ENCODE peak calls at places on chromosomes 5 and 9, in nine cellular contexts. One of them, this sample, is unnamed.

GRCh38 chr9:37730256-37730655 is 23.3 kb upstream of the TRMT10B start:
- DNase-seq in tibial nerve: no peak
- DNase-seq in heart left ventricle: no peak
- DNase-seq in H1: no peak
- DNase-seq in transverse colon: no peak
- DNase-seq in uterus: no peak
- DNase-seq in suprapubic skin: no peak
- DNase-seq in A549: no peak
- DNase-seq in HCT116: no peak
- DNase-seq in this sample: no peak

GRCh38 chr5:74801941-74802340 is 34.9 kb downstream of the NSA2 start:
- DNase-seq in tibial nerve: no peak
- DNase-seq in heart left ventricle: no peak
- DNase-seq in H1: no peak
- DNase-seq in transverse colon: no peak
- DNase-seq in uterus: no peak
- DNase-seq in suprapubic skin: no peak
- DNase-seq in A549: no peak
- DNase-seq in HCT116: no peak
- DNase-seq in this sample: no peak

GRCh38 chr9:101536351-101536750 is 2.7 kb downstream of the RNF20 start:
- DNase-seq in tibial nerve: no peak
- DNase-seq in heart left ventricle: no peak
- DNase-seq in H1: no peak
- DNase-seq in transverse colon: no peak
- DNase-seq in uterus: no peak
- DNase-seq in suprapubic skin: no peak
- DNase-seq in A549: no peak
- DNase-seq in HCT116: no peak
- DNase-seq in this sample: no peak

GRCh38 chr9:108182950-108183381 is 672.8 kb downstream of the ACTL7B start:
- DNase-seq in tibial nerve: no peak
- DNase-seq in heart left ventricle: no peak
- DNase-seq in H1: no peak
- DNase-seq in transverse colon: no peak
- DNase-seq in uterus: no peak
- DNase-seq in suprapubic skin: no peak
- DNase-seq in A549: no peak
- DNase-seq in HCT116: no peak
- DNase-seq in this sample: no peak

GRCh38 chr9:93268551-93269314 is 84.8 kb downstream of the WNK2 start:
- DNase-seq in tibial nerve: no peak
- DNase-seq in heart left ventricle: no peak
- DNase-seq in H1: no peak
- DNase-seq in transverse colon: peak
- DNase-seq in uterus: no peak
- DNase-seq in suprapubic skin: peak
- DNase-seq in A549: no peak
- DNase-seq in HCT116: no peak
- DNase-seq in this sample: peak

GRCh38 chr9:112029921-112030444 is 133.4 kb downstream of the UGCG start:
- DNase-seq in tibial nerve: no peak
- DNase-seq in heart left ventricle: no peak
- DNase-seq in H1: no peak
- DNase-seq in transverse colon: no peak
- DNase-seq in uterus: no peak
- DNase-seq in suprapubic skin: no peak
- DNase-seq in A549: peak
- DNase-seq in HCT116: no peak
- DNase-seq in this sample: peak

GRCh38 chr5:4730279-4730678 is 409.9 kb upstream of the ADAMTS16 start:
- DNase-seq in tibial nerve: no peak
- DNase-seq in heart left ventricle: no peak
- DNase-seq in H1: no peak
- DNase-seq in transverse colon: no peak
- DNase-seq in uterus: no peak
- DNase-seq in suprapubic skin: no peak
- DNase-seq in A549: no peak
- DNase-seq in HCT116: no peak
- DNase-seq in this sample: no peak

GRCh38 chr9:106862946-106863740 is at the start of gene ZNF462:
- DNase-seq in tibial nerve: peak
- DNase-seq in heart left ventricle: peak
- DNase-seq in H1: peak
- DNase-seq in transverse colon: peak
- DNase-seq in uterus: peak
- DNase-seq in suprapubic skin: no peak
- DNase-seq in A549: peak
- DNase-seq in HCT116: no peak
- DNase-seq in this sample: no peak

GRCh38 chr5:97618721-97619120 is 435.7 kb upstream of the RIOK2 start:
- DNase-seq in tibial nerve: no peak
- DNase-seq in heart left ventricle: no peak
- DNase-seq in H1: no peak
- DNase-seq in transverse colon: no peak
- DNase-seq in uterus: no peak
- DNase-seq in suprapubic skin: no peak
- DNase-seq in A549: no peak
- DNase-seq in HCT116: no peak
- DNase-seq in this sample: no peak

GRCh38 chr5:34927785-34928184 is 1.6 kb upstream of the DNAJC21 start:
- DNase-seq in tibial nerve: no peak
- DNase-seq in heart left ventricle: no peak
- DNase-seq in H1: no peak
- DNase-seq in transverse colon: no peak
- DNase-seq in uterus: no peak
- DNase-seq in suprapubic skin: no peak
- DNase-seq in A549: no peak
- DNase-seq in HCT116: no peak
- DNase-seq in this sample: no peak
- TF ChIP-seq POLR2A in tibial nerve: no peak
- TF ChIP-seq POLR2A in heart left ventricle: no peak
- TF ChIP-seq POLR2A in H1: no peak
- TF ChIP-seq POLR2A in transverse colon: no peak
- TF ChIP-seq POLR2A in uterus: no peak
- TF ChIP-seq POLR2A in suprapubic skin: no peak
- TF ChIP-seq POLR2A in A549: no peak
- TF ChIP-seq POLR2A in HCT116: no peak
- TF ChIP-seq POLR2A in this sample: no peak

GRCh38 chr9:133974631-133975341 is 17.3 kb downstream of the VAV2 start:
- DNase-seq in tibial nerve: no peak
- DNase-seq in heart left ventricle: no peak
- DNase-seq in H1: no peak
- DNase-seq in transverse colon: no peak
- DNase-seq in uterus: peak
- DNase-seq in suprapubic skin: no peak
- DNase-seq in A549: no peak
- DNase-seq in HCT116: no peak
- DNase-seq in this sample: no peak
- H3K27ac ChIP-seq in tibial nerve: no peak
- H3K27ac ChIP-seq in heart left ventricle: no peak
- H3K27ac ChIP-seq in H1: peak
- H3K27ac ChIP-seq in transverse colon: no peak
- H3K27ac ChIP-seq in uterus: no peak
- H3K27ac ChIP-seq in suprapubic skin: no peak
- H3K27ac ChIP-seq in A549: no peak
- H3K27ac ChIP-seq in HCT116: no peak
- H3K27ac ChIP-seq in this sample: no peak

DNA sequence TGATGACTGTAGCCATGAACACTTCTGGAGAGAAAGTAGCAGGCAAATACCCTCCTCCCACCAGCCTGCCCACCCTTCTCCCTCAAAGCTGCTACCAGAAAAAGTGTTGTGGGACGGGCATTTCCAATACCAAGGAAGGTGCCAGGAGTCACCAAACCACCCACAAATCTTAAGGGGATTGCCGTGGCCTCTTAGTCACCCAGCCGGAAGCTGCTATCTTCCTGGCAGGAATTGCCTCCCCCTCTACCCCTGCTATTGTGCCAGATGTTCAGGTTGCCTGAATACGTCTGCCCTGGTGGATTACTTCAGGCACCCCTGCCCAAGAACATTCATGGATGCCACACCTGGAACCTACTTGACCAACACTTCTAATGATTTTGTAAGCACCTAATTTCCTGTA is 156.1 kb downstream of the TTC39B start:
- DNase-seq in tibial nerve: no peak
- DNase-seq in heart left ventricle: no peak
- DNase-seq in H1: no peak
- DNase-seq in transverse colon: no peak
- DNase-seq in uterus: no peak
- DNase-seq in suprapubic skin: no peak
- DNase-seq in A549: no peak
- DNase-seq in HCT116: no peak
- DNase-seq in this sample: no peak
- TF ChIP-seq POLR2A in tibial nerve: no peak
- TF ChIP-seq POLR2A in heart left ventricle: no peak
- TF ChIP-seq POLR2A in H1: no peak
- TF ChIP-seq POLR2A in transverse colon: no peak
- TF ChIP-seq POLR2A in uterus: no peak
- TF ChIP-seq POLR2A in suprapubic skin: no peak
- TF ChIP-seq POLR2A in A549: no peak
- TF ChIP-seq POLR2A in HCT116: no peak
- TF ChIP-seq POLR2A in this sample: no peak

GRCh38 chr5:172920995-172921394 is 38.2 kb upstream of the RPL26L1 start:
- DNase-seq in tibial nerve: no peak
- DNase-seq in heart left ventricle: no peak
- DNase-seq in H1: no peak
- DNase-seq in transverse colon: no peak
- DNase-seq in uterus: no peak
- DNase-seq in suprapubic skin: no peak
- DNase-seq in A549: no peak
- DNase-seq in HCT116: no peak
- DNase-seq in this sample: no peak

GRCh38 chr5:172925336-172925948 is 33.8 kb upstream of the RPL26L1 start:
- DNase-seq in tibial nerve: no peak
- DNase-seq in heart left ventricle: no peak
- DNase-seq in H1: no peak
- DNase-seq in transverse colon: no peak
- DNase-seq in uterus: no peak
- DNase-seq in suprapubic skin: no peak
- DNase-seq in A549: no peak
- DNase-seq in HCT116: no peak
- DNase-seq in this sample: no peak

GRCh38 chr5:172921906-172922305 is 37.3 kb upstream of the RPL26L1 start:
- DNase-seq in tibial nerve: no peak
- DNase-seq in heart left ventricle: no peak
- DNase-seq in H1: no peak
- DNase-seq in transverse colon: no peak
- DNase-seq in uterus: no peak
- DNase-seq in suprapubic skin: no peak
- DNase-seq in A549: no peak
- DNase-seq in HCT116: no peak
- DNase-seq in this sample: no peak

GRCh38 chr5:172926008-172926523 is 33.2 kb upstream of the RPL26L1 start:
- DNase-seq in tibial nerve: no peak
- DNase-seq in heart left ventricle: no peak
- DNase-seq in H1: no peak
- DNase-seq in transverse colon: no peak
- DNase-seq in uterus: no peak
- DNase-seq in suprapubic skin: no peak
- DNase-seq in A549: no peak
- DNase-seq in HCT116: no peak
- DNase-seq in this sample: no peak

GRCh38 chr5:172923539-172923938 is 35.7 kb upstream of the RPL26L1 start:
- DNase-seq in tibial nerve: no peak
- DNase-seq in heart left ventricle: no peak
- DNase-seq in H1: no peak
- DNase-seq in transverse colon: no peak
- DNase-seq in uterus: no peak
- DNase-seq in suprapubic skin: no peak
- DNase-seq in A549: no peak
- DNase-seq in HCT116: no peak
- DNase-seq in this sample: no peak
- H3K27ac ChIP-seq in tibial nerve: no peak
- H3K27ac ChIP-seq in heart left ventricle: no peak
- H3K27ac ChIP-seq in H1: no peak
- H3K27ac ChIP-seq in transverse colon: no peak
- H3K27ac ChIP-seq in uterus: no peak
- H3K27ac ChIP-seq in suprapubic skin: no peak
- H3K27ac ChIP-seq in A549: peak
- H3K27ac ChIP-seq in HCT116: no peak
- H3K27ac ChIP-seq in this sample: no peak

GRCh38 chr5:1817261-1818043 is 16.2 kb downstream of the NDUFS6 start:
- DNase-seq in tibial nerve: no peak
- DNase-seq in heart left ventricle: no peak
- DNase-seq in H1: no peak
- DNase-seq in transverse colon: no peak
- DNase-seq in uterus: no peak
- DNase-seq in suprapubic skin: peak
- DNase-seq in A549: no peak
- DNase-seq in HCT116: no peak
- DNase-seq in this sample: no peak
- TF ChIP-seq POLR2A in tibial nerve: no peak
- TF ChIP-seq POLR2A in heart left ventricle: no peak
- TF ChIP-seq POLR2A in H1: no peak
- TF ChIP-seq POLR2A in transverse colon: no peak
- TF ChIP-seq POLR2A in uterus: no peak
- TF ChIP-seq POLR2A in suprapubic skin: no peak
- TF ChIP-seq POLR2A in A549: no peak
- TF ChIP-seq POLR2A in HCT116: no peak
- TF ChIP-seq POLR2A in this sample: no peak